ENCODE peak calls at places on chromosomes 1 and 21, in five cellular contexts. One of them, this sample, is unnamed.

GRCh38 chr1:21779613-21780521 is 3.1 kb downstream of the USP48 start:
- DNase-seq in PC-3: no peak
- DNase-seq in hepatocyte: no peak
- DNase-seq in OCI-LY7: peak; percentile 19
- DNase-seq in neural progenitor cell: no peak
- DNase-seq in this sample: no peak

GRCh38 chr21:42533306-42533962 is 19.8 kb downstream of the SLC37A1 start:
- DNase-seq in hepatocyte: no peak
- DNase-seq in PC-3: no peak
- DNase-seq in OCI-LY7: peak; percentile 32
- DNase-seq in neural progenitor cell: no peak
- DNase-seq in this sample: no peak

GRCh38 chr21:46110499-46111192 is 12.7 kb downstream of the COL6A2 start:
- DNase-seq in neural progenitor cell: no peak
- DNase-seq in PC-3: no peak
- DNase-seq in hepatocyte: peak; percentile 6
- DNase-seq in OCI-LY7: no peak
- DNase-seq in this sample: peak; percentile 62

GRCh38 chr1:92424376-92424775 is 62.3 kb downstream of the GFI1 start:
- DNase-seq in PC-3: no peak
- DNase-seq in OCI-LY7: no peak
- DNase-seq in hepatocyte: no peak
- DNase-seq in neural progenitor cell: no peak
- DNase-seq in this sample: no peak

GRCh38 chr1:221708076-221708571 is 33.8 kb downstream of the DUSP10 start:
- DNase-seq in PC-3: no peak
- DNase-seq in hepatocyte: no peak
- DNase-seq in OCI-LY7: no peak
- DNase-seq in neural progenitor cell: no peak
- DNase-seq in this sample: peak; percentile 33

GRCh38 chr1:27331922-27332321 is 9.9 kb upstream of the SYTL1 start:
- DNase-seq in OCI-LY7: no peak
- DNase-seq in hepatocyte: no peak
- DNase-seq in PC-3: no peak
- DNase-seq in neural progenitor cell: no peak
- DNase-seq in this sample: no peak

GRCh38 chr21:34204481-34205439 is 131.4 kb downstream of the MRPS6 start:
- DNase-seq in OCI-LY7: no peak
- DNase-seq in PC-3: no peak
- DNase-seq in hepatocyte: no peak
- DNase-seq in neural progenitor cell: peak; percentile 59
- DNase-seq in this sample: no peak

GRCh38 chr1:113630340-113631327 is 128.7 kb downstream of the PHTF1 start:
- DNase-seq in PC-3: no peak
- DNase-seq in neural progenitor cell: no peak
- DNase-seq in hepatocyte: no peak
- DNase-seq in OCI-LY7: no peak
- DNase-seq in this sample: no peak

GRCh38 chr1:198155253-198155652 is 1.5 kb upstream of the NEK7 start:
- DNase-seq in PC-3: peak; percentile 84
- DNase-seq in OCI-LY7: no peak
- DNase-seq in hepatocyte: no peak
- DNase-seq in neural progenitor cell: no peak
- DNase-seq in this sample: peak; percentile 74

GRCh38 chr1:212610575-212610967 is 2.0 kb downstream of the ATF3 start:
- DNase-seq in neural progenitor cell: no peak
- DNase-seq in PC-3: no peak
- DNase-seq in OCI-LY7: no peak
- DNase-seq in hepatocyte: no peak
- DNase-seq in this sample: no peak
- H3K4me3 ChIP-seq in neural progenitor cell: no peak overlapping the region
- H3K4me3 ChIP-seq in PC-3: peak overlapping the region; percentile 83
- H3K4me3 ChIP-seq in OCI-LY7: no peak overlapping the region
- H3K4me3 ChIP-seq in hepatocyte: peak overlapping the region; percentile 91
- H3K4me3 ChIP-seq in this sample: no peak overlapping the region

DNA sequence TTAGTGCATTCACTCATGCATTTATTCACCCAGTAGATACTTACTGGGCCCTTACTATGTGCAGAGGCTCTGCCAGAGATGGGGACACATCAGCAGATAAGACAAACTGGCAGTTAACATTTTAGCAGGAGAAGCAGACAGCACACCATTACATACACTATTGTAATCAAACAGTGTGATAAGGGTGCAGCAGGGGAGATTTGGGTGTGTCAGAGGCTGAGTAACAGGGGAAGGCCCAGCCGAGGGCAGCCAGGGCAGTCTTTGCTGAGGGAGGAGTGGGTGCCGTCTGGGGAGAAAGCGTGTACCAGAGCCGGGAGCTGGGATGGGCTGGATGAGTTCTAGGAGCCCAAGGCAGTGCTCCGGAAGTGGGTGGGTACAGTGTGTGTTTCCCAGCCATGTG is 31.3 kb downstream of the KCNA10 start:
- DNase-seq in PC-3: no peak
- DNase-seq in neural progenitor cell: no peak
- DNase-seq in OCI-LY7: no peak
- DNase-seq in hepatocyte: no peak
- DNase-seq in this sample: no peak
- H2AFZ ChIP-seq in PC-3: peak overlapping the region; percentile 26
- H2AFZ ChIP-seq in neural progenitor cell: no peak overlapping the region
- H2AFZ ChIP-seq in OCI-LY7: no peak overlapping the region
- H2AFZ ChIP-seq in hepatocyte: no peak overlapping the region
- H2AFZ ChIP-seq in this sample: no peak overlapping the region

GRCh38 chr21:39676054-39676771 is 63.5 kb downstream of the B3GALT5 start:
- DNase-seq in hepatocyte: peak; percentile 73
- DNase-seq in neural progenitor cell: peak; percentile 32
- DNase-seq in PC-3: peak; percentile 34
- DNase-seq in OCI-LY7: no peak
- DNase-seq in this sample: peak; percentile 44
- TF ChIP-seq EZH2phosphoT487 in hepatocyte: no peak
- TF ChIP-seq EZH2phosphoT487 in neural progenitor cell: no peak
- TF ChIP-seq EZH2phosphoT487 in PC-3: no peak
- TF ChIP-seq EZH2phosphoT487 in OCI-LY7: no peak
- TF ChIP-seq EZH2phosphoT487 in this sample: no peak

GRCh38 chr1:205319081-205320018 is 2.2 kb downstream of the NUAK2 start:
- DNase-seq in hepatocyte: peak; percentile 66
- DNase-seq in OCI-LY7: peak; percentile 46
- DNase-seq in neural progenitor cell: no peak
- DNase-seq in PC-3: peak; percentile 85
- DNase-seq in this sample: peak; percentile 71
- H3K4me3 ChIP-seq in hepatocyte: peak overlapping the region; percentile 14
- H3K4me3 ChIP-seq in OCI-LY7: peak overlapping the region; percentile 75
- H3K4me3 ChIP-seq in neural progenitor cell: peak overlapping the region; percentile 86
- H3K4me3 ChIP-seq in PC-3: peak overlapping the region; percentile 12
- H3K4me3 ChIP-seq in this sample: peak overlapping the region; percentile 88

DNA sequence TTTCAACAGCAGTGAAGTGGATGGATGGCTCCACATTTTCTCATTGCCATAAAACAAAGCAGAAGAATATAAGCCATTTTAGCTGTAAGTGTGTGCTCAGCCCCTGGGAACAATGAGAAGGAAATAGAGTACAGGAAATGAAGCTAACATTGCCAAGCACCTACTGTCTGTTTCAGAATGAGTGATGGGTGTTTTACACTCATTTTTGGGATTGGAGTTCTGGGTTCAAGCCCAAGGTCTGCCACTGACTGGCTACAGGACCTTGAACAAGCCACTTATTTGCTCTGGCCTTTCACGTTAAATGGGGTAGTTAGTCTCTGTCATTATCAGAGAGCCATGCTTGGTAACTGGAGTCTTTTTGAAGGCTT is 80.7 kb upstream of the KAZN start:
- DNase-seq in hepatocyte: no peak
- DNase-seq in neural progenitor cell: no peak
- DNase-seq in PC-3: no peak
- DNase-seq in OCI-LY7: peak; percentile 9
- DNase-seq in this sample: no peak
- H2AFZ ChIP-seq in hepatocyte: no peak overlapping the region
- H2AFZ ChIP-seq in neural progenitor cell: no peak overlapping the region
- H2AFZ ChIP-seq in PC-3: no peak overlapping the region
- H2AFZ ChIP-seq in OCI-LY7: peak overlapping the region; percentile 6
- H2AFZ ChIP-seq in this sample: no peak overlapping the region

GRCh38 chr1:201890806-201891450 is 2.2 kb downstream of the SHISA4 start:
- DNase-seq in PC-3: no peak
- DNase-seq in hepatocyte: no peak
- DNase-seq in neural progenitor cell: no peak
- DNase-seq in OCI-LY7: no peak
- DNase-seq in this sample: no peak

GRCh38 chr1:201887116-201887866 is 1.4 kb upstream of the SHISA4 start:
- DNase-seq in hepatocyte: no peak
- DNase-seq in OCI-LY7: no peak
- DNase-seq in PC-3: no peak
- DNase-seq in neural progenitor cell: no peak
- DNase-seq in this sample: no peak

GRCh38 chr1:201890223-201890622 is 1.5 kb downstream of the SHISA4 start:
- DNase-seq in hepatocyte: no peak
- DNase-seq in neural progenitor cell: no peak
- DNase-seq in OCI-LY7: no peak
- DNase-seq in PC-3: no peak
- DNase-seq in this sample: no peak

GRCh38 chr1:201888282-201889033 is at the start of gene SHISA4:
- DNase-seq in neural progenitor cell: peak; percentile 70
- DNase-seq in hepatocyte: peak; percentile 65
- DNase-seq in PC-3: peak; percentile 49
- DNase-seq in OCI-LY7: no peak
- DNase-seq in this sample: peak; percentile 76

GRCh38 chr1:201889092-201889968 is 632 bp downstream of the SHISA4 start:
- DNase-seq in OCI-LY7: no peak
- DNase-seq in PC-3: no peak
- DNase-seq in hepatocyte: no peak
- DNase-seq in neural progenitor cell: no peak
- DNase-seq in this sample: no peak
- TF ChIP-seq EZH2phosphoT487 in OCI-LY7: no peak
- TF ChIP-seq EZH2phosphoT487 in PC-3: no peak
- TF ChIP-seq EZH2phosphoT487 in hepatocyte: no peak
- TF ChIP-seq EZH2phosphoT487 in neural progenitor cell: no peak
- TF ChIP-seq EZH2phosphoT487 in this sample: no peak

DNA sequence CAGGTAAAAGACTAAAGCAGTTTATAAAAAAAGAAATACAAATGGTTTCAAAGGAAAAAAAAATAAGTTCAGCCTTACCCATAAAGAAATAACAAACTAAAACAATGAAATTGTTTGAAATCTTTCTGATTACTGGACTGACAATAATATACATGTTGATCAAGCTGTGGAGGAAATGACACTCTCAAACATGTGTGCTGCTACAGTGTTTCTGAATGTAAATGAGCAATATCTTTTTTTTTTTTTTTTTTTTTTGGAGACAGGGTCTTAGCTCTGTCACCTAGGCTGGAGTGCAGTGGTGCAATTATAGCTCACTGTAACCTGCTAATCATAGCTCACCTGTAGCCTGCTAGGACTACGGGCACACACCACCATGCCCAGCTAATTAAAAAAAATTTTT is 6.5 kb downstream of the EPS15 start:
- DNase-seq in hepatocyte: no peak
- DNase-seq in neural progenitor cell: no peak
- DNase-seq in PC-3: no peak
- DNase-seq in OCI-LY7: peak; percentile 50
- DNase-seq in this sample: no peak
- H3K4me3 ChIP-seq in hepatocyte: no peak overlapping the region
- H3K4me3 ChIP-seq in neural progenitor cell: no peak overlapping the region
- H3K4me3 ChIP-seq in PC-3: no peak overlapping the region
- H3K4me3 ChIP-seq in OCI-LY7: peak overlapping the region; percentile 95
- H3K4me3 ChIP-seq in this sample: no peak overlapping the region

DNA sequence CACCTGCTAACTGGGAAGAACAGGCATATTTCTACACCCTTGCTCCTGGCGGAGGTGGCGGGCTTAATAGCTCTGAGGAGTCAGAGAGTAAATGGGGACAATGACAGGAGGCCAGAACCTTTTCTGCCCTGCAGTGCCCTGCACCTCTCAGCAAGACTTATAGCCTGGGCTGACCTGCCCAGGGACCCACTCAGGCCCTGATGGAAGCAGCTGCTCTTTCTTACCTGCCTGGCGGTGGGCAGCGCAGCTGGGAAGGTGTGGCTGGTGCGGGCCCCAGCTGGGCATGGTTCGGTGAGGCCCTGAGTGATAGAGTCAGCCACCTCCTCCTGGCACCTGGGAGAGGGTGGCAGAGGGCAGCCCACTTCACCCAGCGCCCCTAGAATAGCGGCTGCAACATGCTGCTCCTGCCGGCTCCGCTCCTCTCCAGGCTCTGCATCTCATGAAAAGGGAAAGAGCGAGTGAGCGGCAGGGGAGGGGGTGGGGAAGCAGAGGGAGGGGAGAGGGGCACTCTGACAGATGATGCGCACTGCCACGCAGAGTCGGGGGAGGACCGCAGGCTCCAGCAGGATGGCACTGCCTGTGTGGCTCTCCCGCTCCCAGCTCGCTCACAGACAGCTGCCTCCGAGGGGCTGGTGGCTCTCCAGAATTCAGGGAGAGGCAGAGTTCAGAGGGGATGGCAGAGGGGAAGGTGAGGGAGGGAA is at the start of gene RGS8:
- DNase-seq in neural progenitor cell: peak; percentile 54
- DNase-seq in hepatocyte: no peak
- DNase-seq in PC-3: no peak
- DNase-seq in OCI-LY7: no peak
- DNase-seq in this sample: no peak
- H2AFZ ChIP-seq in neural progenitor cell: peak within 1 kb of the TSS; percentile 23
- H2AFZ ChIP-seq in hepatocyte: no peak within 1 kb of the TSS
- H2AFZ ChIP-seq in PC-3: no peak within 1 kb of the TSS
- H2AFZ ChIP-seq in OCI-LY7: no peak within 1 kb of the TSS
- H2AFZ ChIP-seq in this sample: no peak within 1 kb of the TSS